ENCODE peak calls at places on chromosomes 5 and 9, in eight cellular contexts. I is progenitor cell of endocrine pancreas; Y is T1000; R is caudate nucleus; G is Kasumi-1; T is effector memory CD8-positive, alpha-beta T cell; H is left cardiac atrium; Q is activated CD8-positive, alpha-beta memory T cell treated with anti-CD3 and anti-CD28 coated beads for 24 hours. C is an unnamed sample.
A peak's percentile ranks its signal among the peaks of the same experiment; 100 is the strongest.

GRCh38 chr5:55450050-55450765 is 84.6 kb downstream of the PLPP1 start:
- DNase-seq in I (no peak), Y (no peak), R (no peak), G (no peak), T (no peak), H (no peak), Q (no peak), C (no peak)

GRCh38 chr5:138489705-138490104 is 24.4 kb downstream of the EGR1 start:
- DNase-seq in I (no peak), Y (no peak), R (peak; percentile 49), G (no peak), T (no peak), H (no peak), Q (no peak), C (no peak)

GRCh38 chr9:136975624-136976023 is 1.7 kb upstream of the PTGDS start:
- DNase-seq in I (no peak), Y (no peak), R (peak; percentile 84), G (no peak), T (peak; percentile 57), H (peak; percentile 77), Q (no peak), C (no peak)

GRCh38 chr5:113495402-113495801 is 7.1 kb upstream of the MCC start:
- DNase-seq in I (no peak), Y (no peak), R (no peak), G (no peak), T (no peak), H (no peak), Q (no peak), C (no peak)

GRCh38 chr5:169567079-169567478 is 16.5 kb upstream of the SPDL1 start:
- DNase-seq in I (peak; percentile 19), Y (no peak), R (no peak), G (peak; percentile 24), T (no peak), H (no peak), Q (no peak), C (no peak)

GRCh38 chr9:37836386-37836785 is 35.8 kb downstream of the DCAF10 start:
- DNase-seq in I (no peak), Y (no peak), R (no peak), G (no peak), T (no peak), H (no peak), Q (no peak), C (no peak)

GRCh38 chr5:174553556-174553955 is 170.8 kb upstream of the MSX2 start:
- DNase-seq in I (no peak), Y (no peak), R (no peak), G (no peak), T (no peak), H (peak; percentile 68), Q (no peak), C (no peak)

GRCh38 chr9:116166713-116167112 is 13.1 kb downstream of the PAPPA start:
- DNase-seq in I (no peak), Y (no peak), R (no peak), G (no peak), T (no peak), H (no peak), Q (no peak), C (no peak)

GRCh38 chr5:147565524-147565923 is 55.7 kb upstream of the DPYSL3 start:
- DNase-seq in I (no peak), Y (no peak), R (no peak), G (no peak), T (no peak), H (no peak), Q (no peak), C (no peak)

C was measured in HS-27A.